ENCODE peak calls at places on chromosome 15, in ten cellular contexts. E is left ventricle myocardium inferior; N is stimulated activated CD4-positive, alpha-beta T cell treated with anti-CD3 and anti-CD28 coated beads, TNF-alpha, amount 100 ng/mL, for 4 hours; M is Panc1; L is activated CD4-positive, alpha-beta T cell treated with anti-CD3 and anti-CD28 coated beads, Interleukin-2, amount 50 U/mL, for 24 hours; X is T-helper 1 cell; B is caudate nucleus; C is non-pigmented ciliary epithelial cell; W is LHCN-M2; S is foreskin fibroblast. K is an unnamed sample.

GRCh38 chr15:37981781-37982180 is 47.3 kb downstream of the TMCO5A start:
- DNase-seq in S (peak; percentile 70), W (peak; percentile 88), L (no peak), C (no peak), N (no peak), X (no peak), E (no peak), B (no peak), M (no peak), K (peak; percentile 5)

GRCh38 chr15:39124925-39125625 is 455.8 kb upstream of the THBS1 start:
- DNase-seq in C (no peak), M (no peak), E (no peak), L (no peak), X (no peak), W (peak; percentile 45), B (no peak), S (peak; percentile 54), N (no peak), K (no peak)

GRCh38 chr15:89587955-89588354 is 12.7 kb downstream of the TICRR start:
- DNase-seq in B (no peak), X (no peak), W (no peak), E (no peak), N (no peak), M (no peak), L (no peak), S (peak; percentile 70), C (no peak), K (no peak)

GRCh38 chr15:73321496-73322344 is 47.0 kb downstream of the HCN4 start:
- DNase-seq in X (no peak), C (no peak), E (no peak), S (no peak), B (no peak), L (no peak), W (no peak), M (no peak), N (no peak), K (no peak)

GRCh38 chr15:100097342-100097899 is 244.4 kb downstream of the ADAMTS17 start:
- DNase-seq in W (no peak), E (no peak), C (no peak), M (no peak), B (no peak), X (no peak), S (no peak), N (no peak), L (no peak), K (no peak)

GRCh38 chr15:70504305-70504951 is 258.9 kb downstream of the UACA start:
- DNase-seq in M (no peak), W (peak; percentile 94), C (no peak), E (peak; percentile 62), L (no peak), N (no peak), S (peak; percentile 55), B (no peak), X (peak; percentile 60), K (no peak)

GRCh38 chr15:75348034-75348562 is 1.3 kb downstream of the NEIL1 start:
- DNase-seq in W (no peak), L (no peak), N (no peak), B (no peak), S (peak; percentile 41), M (no peak), C (no peak), X (no peak), E (no peak), K (no peak)

GRCh38 chr15:66839511-66840112 is 137.6 kb downstream of the SMAD6 start:
- DNase-seq in E (no peak), M (no peak), N (no peak), C (no peak), S (peak; percentile 63), W (peak; percentile 42), L (no peak), B (no peak), X (no peak), K (no peak)

GRCh38 chr15:50803479-50803878 is 38.0 kb upstream of the SPPL2A start:
- DNase-seq in M (no peak), L (no peak), E (no peak), B (no peak), W (no peak), N (no peak), C (no peak), X (no peak), S (no peak), K (no peak)

GRCh38 chr15:75672646-75673425 is 25.1 kb downstream of the SNX33 start:
- DNase-seq in X (no peak), L (no peak), N (no peak), W (peak; percentile 61), E (peak; percentile 53), C (peak; percentile 59), M (no peak), B (no peak), S (peak; percentile 74), K (no peak)

GRCh38 chr15:52228928-52229327 is 37.7 kb upstream of the GNB5 start:
- DNase-seq in E (no peak), S (peak; percentile 34), C (no peak), W (no peak), B (no peak), L (no peak), X (no peak), M (no peak), N (no peak), K (peak; percentile 24)

GRCh38 chr15:82548700-82549099 is 8.4 kb upstream of the RPS17 start:
- DNase-seq in C (no peak), E (no peak), N (no peak), L (no peak), B (no peak), W (peak; percentile 15), X (no peak), S (peak; percentile 36), M (no peak), K (no peak)

GRCh38 chr15:90037961-90038633 is 37.0 kb downstream of the ZNF710 start:
- DNase-seq in S (peak; percentile 58), E (no peak), B (no peak), M (no peak), L (peak; percentile 58), W (no peak), C (no peak), X (peak; percentile 80), N (no peak), K (no peak)

GRCh38 chr15:100249096-100249815 is 92.5 kb downstream of the ADAMTS17 start:
- DNase-seq in W (no peak), L (no peak), S (no peak), N (no peak), X (no peak), M (no peak), E (no peak), C (no peak), B (no peak), K (no peak)

GRCh38 chr15:32781781-32782180 is 64.0 kb downstream of the GREM1 start:
- DNase-seq in B (no peak), L (no peak), W (no peak), E (no peak), S (no peak), X (no peak), M (no peak), C (no peak), N (no peak), K (no peak)

GRCh38 chr15:86650084-86650483 is 570.4 kb downstream of the AGBL1 start:
- DNase-seq in S (no peak), E (no peak), C (no peak), M (no peak), L (no peak), W (peak; percentile 45), X (no peak), B (no peak), N (no peak), K (no peak)

GRCh38 chr15:41979493-41980266 is 7.3 kb upstream of the EHD4 start:
- DNase-seq in C (no peak), N (no peak), B (no peak), E (no peak), W (no peak), M (no peak), L (no peak), S (no peak), X (no peak), K (no peak)

GRCh38 chr15:92683511-92683834 is 27.9 kb upstream of the FAM174B start:
- DNase-seq in B (peak; percentile 13), W (peak; percentile 35), N (no peak), S (no peak), C (no peak), L (no peak), E (peak; percentile 32), M (peak; percentile 15), X (no peak), K (peak; percentile 70)

GRCh38 chr15:70690012-70690411 is 73.3 kb downstream of the UACA start:
- DNase-seq in N (no peak), S (no peak), W (no peak), C (no peak), B (no peak), L (no peak), X (no peak), E (no peak), M (no peak), K (no peak)